ENCODE peak calls at places on chromosomes 16 and 17, in five cellular contexts. N, G, U, K and S are unnamed samples.

GRCh38 chr17:66203274-66204015 is 11.5 kb upstream of the CEP112 start:
- DNase-seq in N (no peak), G (no peak), U (no peak), K (no peak), S (no peak)

GRCh38 chr17:75594499-75595283 is 7.1 kb downstream of the MYO15B start:
- DNase-seq in N (no peak), G (no peak), U (no peak), K (no peak), S (no peak)

GRCh38 chr17:82863941-82864720 is 24.3 kb upstream of the ZNF750 start:
- DNase-seq in N (peak; percentile 64), G (no peak), U (peak; percentile 87), K (peak; percentile 96), S (peak; percentile 58)

GRCh38 chr17:56148333-56148732 is 4.9 kb upstream of the ANKFN1 start:
- DNase-seq in N (no peak), G (no peak), U (no peak), K (no peak), S (no peak)

GRCh38 chr16:84709609-84710008 is 9.8 kb downstream of the USP10 start:
- DNase-seq in N (no peak), G (no peak), U (no peak), K (no peak), S (no peak)

GRCh38 chr16:25135239-25135878 is 23.8 kb downstream of the LCMT1 start:
- DNase-seq in N (no peak), G (no peak), U (no peak), K (peak; percentile 76), S (peak; percentile 36)

GRCh38 chr16:47463771-47464624 is 2.9 kb downstream of the PHKB start:
- DNase-seq in N (no peak), G (no peak), U (no peak), K (no peak), S (peak; percentile 13)

GRCh38 chr16:51268237-51268636 is 117.2 kb upstream of the SALL1 start:
- DNase-seq in N (no peak), G (no peak), U (no peak), K (no peak), S (no peak)

GRCh38 chr17:1764274-1764673 is 2.4 kb downstream of the SERPINF1 start:
- DNase-seq in N (peak; percentile 20), G (no peak), U (no peak), K (peak; percentile 98), S (no peak)

GRCh38 chr16:7990864-7991263 is 599.4 kb downstream of the TMEM114 start:
- DNase-seq in N (no peak), G (no peak), U (no peak), K (peak; percentile 80), S (no peak)

GRCh38 chr17:15954222-15954621 is 9.3 kb downstream of the ADORA2B start:
- DNase-seq in N (no peak), G (no peak), U (no peak), K (peak; percentile 73), S (peak; percentile 91)
- TF ChIP-seq CTCF in N (no peak), G (no peak), U (no peak), K (no peak), S (no peak)

DNA sequence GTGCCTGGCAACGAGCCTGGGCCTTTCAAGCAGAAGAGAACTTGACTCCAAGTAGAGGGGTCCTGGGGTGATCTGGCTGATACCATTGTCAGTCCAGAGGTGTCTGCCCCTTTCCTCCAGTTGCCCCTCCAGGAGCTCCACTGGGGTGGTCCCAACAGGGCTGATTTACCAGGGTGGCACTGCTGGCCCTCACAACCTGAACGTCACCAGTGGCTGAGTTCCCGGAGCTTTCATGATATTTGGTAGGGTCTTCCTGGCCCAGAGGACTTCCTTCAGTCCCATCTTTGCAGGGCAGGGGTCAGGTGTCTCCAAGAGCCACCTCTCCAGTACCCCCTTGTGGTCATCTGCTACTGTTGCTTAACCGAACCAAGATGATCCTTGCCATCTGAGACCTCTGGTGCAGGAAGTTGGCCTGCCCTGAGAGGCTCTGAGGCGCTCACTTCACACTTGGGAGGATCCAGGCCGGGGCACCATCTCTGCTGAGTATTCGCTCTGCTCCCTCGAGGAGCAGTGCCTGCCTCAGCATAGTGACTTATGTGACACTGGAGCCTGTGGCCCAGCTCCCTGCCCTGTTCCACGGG is 3.5 kb downstream of the LIMD2 start:
- DNase-seq in N (peak; percentile 54), G (peak; percentile 35), U (peak; percentile 52), K (peak; percentile 34), S (peak; percentile 31)
- TF ChIP-seq CTCF in N (peak; percentile 70), G (peak; percentile 53), U (peak; percentile 50), K (peak; percentile 44), S (peak; percentile 12)

GRCh38 chr16:29899516-29900101 is at the start of gene SEZ6L2:
- DNase-seq in N (peak; percentile 77), G (peak; percentile 98), U (no peak), K (peak; percentile 93), S (peak; percentile 83)
- TF ChIP-seq CTCF in N (peak; percentile 39), G (no peak), U (no peak), K (peak; percentile 46), S (no peak)

GRCh38 chr16:88696441-88696840 is 9.8 kb downstream of the RNF166 start:
- DNase-seq in N (no peak), G (no peak), U (no peak), K (no peak), S (no peak)

GRCh38 chr16:88699180-88699579 is 7.0 kb downstream of the RNF166 start:
- DNase-seq in N (no peak), G (no peak), U (no peak), K (no peak), S (no peak)

GRCh38 chr16:88697116-88697830 is 8.9 kb downstream of the RNF166 start:
- DNase-seq in N (no peak), G (no peak), U (no peak), K (no peak), S (no peak)

GRCh38 chr16:88698694-88699045 is 7.5 kb downstream of the RNF166 start:
- DNase-seq in N (no peak), G (no peak), U (no peak), K (no peak), S (no peak)

GRCh38 chr16:88697831-88698693 is 8.1 kb downstream of the RNF166 start:
- DNase-seq in N (no peak), G (no peak), U (no peak), K (no peak), S (no peak)
- TF ChIP-seq CTCF in N (peak; percentile 64), G (peak; percentile 23), U (peak; percentile 18), K (peak; percentile 32), S (peak; percentile 29)